ENCODE peak calls at places on chromosomes 3 and 15, in five cellular contexts. B is aorta, D is IMR-90, W is fibroblast of lung, S is lung. Y is an unnamed sample.

GRCh38 chr3:29416514-29416913 is 135.6 kb downstream of the RBMS3 start:
- DNase-seq in B (no peak), D (no peak), W (no peak), S (no peak), Y (no peak)

GRCh38 chr3:179811321-179812095 is 158.7 kb downstream of the USP13 start:
- DNase-seq in B (no peak), D (peak; percentile 93), W (peak; percentile 85), S (peak; percentile 51), Y (peak; percentile 28)

GRCh38 chr3:39138804-39139415 is 14.5 kb downstream of the CSRNP1 start:
- DNase-seq in B (no peak), D (peak; percentile 47), W (peak; percentile 51), S (no peak), Y (peak; percentile 38)

GRCh38 chr3:37474936-37475335 is 300.6 kb upstream of the LRRFIP2 start:
- DNase-seq in B (no peak), D (no peak), W (no peak), S (no peak), Y (no peak)

GRCh38 chr15:55694652-55695150 is 48.3 kb downstream of the PRTG start:
- DNase-seq in B (no peak), D (peak; percentile 83), W (peak; percentile 62), S (no peak), Y (no peak)

GRCh38 chr3:60555704-60556340 is 695.4 kb downstream of the FHIT start:
- DNase-seq in B (no peak), D (peak; percentile 74), W (peak; percentile 88), S (no peak), Y (no peak)

GRCh38 chr3:190883973-190884832 is 21.7 kb upstream of the GMNC start:
- DNase-seq in B (no peak), D (peak; percentile 66), W (peak; percentile 38), S (peak; percentile 37), Y (peak; percentile 84)

GRCh38 chr15:36323607-36324006 is 255.8 kb upstream of the CDIN1 start:
- DNase-seq in B (no peak), D (no peak), W (peak; percentile 80), S (no peak), Y (no peak)

GRCh38 chr3:27253831-27254230 is 115.4 kb downstream of the NEK10 start:
- DNase-seq in B (peak; percentile 55), D (peak; percentile 21), W (peak; percentile 45), S (peak; percentile 30), Y (peak; percentile 50)

GRCh38 chr15:28901987-28902745 is 16.4 kb downstream of the APBA2 start:
- DNase-seq in B (peak; percentile 55), D (no peak), W (no peak), S (no peak), Y (no peak)

GRCh38 chr3:197298858-197299854 is 744 bp upstream of the DLG1 start:
- DNase-seq in B (peak; percentile 76), D (no peak), W (peak; percentile 28), S (peak; percentile 66), Y (peak; percentile 50)

GRCh38 chr15:65730560-65731172 is 61.4 kb downstream of the DENND4A start:
- DNase-seq in B (no peak), D (peak; percentile 2), W (no peak), S (no peak), Y (no peak)

GRCh38 chr3:4714045-4714444 is 220.9 kb downstream of the ITPR1 start:
- DNase-seq in B (no peak), D (no peak), W (no peak), S (no peak), Y (no peak)

GRCh38 chr15:95742836-95743235 is 587.7 kb upstream of the NR2F2 start:
- DNase-seq in B (no peak), D (no peak), W (peak; percentile 8), S (no peak), Y (no peak)

GRCh38 chr15:50145451-50145872 is 26.4 kb upstream of the ATP8B4 start:
- DNase-seq in B (no peak), D (peak; percentile 88), W (peak; percentile 77), S (no peak), Y (no peak)

GRCh38 chr3:67704322-67704721 is 49.9 kb upstream of the SUCLG2 start:
- DNase-seq in B (no peak), D (no peak), W (no peak), S (no peak), Y (no peak)

GRCh38 chr15:78211189-78211921 is 23.0 kb downstream of the ACSBG1 start:
- DNase-seq in B (no peak), D (no peak), W (no peak), S (no peak), Y (no peak)

GRCh38 chr15:31301687-31301990 is 25.0 kb upstream of the KLF13 start:
- DNase-seq in B (no peak), D (no peak), W (no peak), S (no peak), Y (no peak)

GRCh38 chr3:168156479-168156878 is 60.8 kb upstream of the GOLIM4 start:
- DNase-seq in B (no peak), D (no peak), W (no peak), S (no peak), Y (peak; percentile 7)

GRCh38 chr3:82382831-82383230 is 621.4 kb upstream of the GBE1 start:
- DNase-seq in B (no peak), D (no peak), W (no peak), S (no peak), Y (no peak)

GRCh38 chr3:159487304-159487703 is 501.3 kb upstream of the IL12A start:
- DNase-seq in B (no peak), D (no peak), W (no peak), S (no peak), Y (no peak)

GRCh38 chr15:51621917-51622268 is 678 bp downstream of the DMXL2 start:
- DNase-seq in B (peak; percentile 80), D (peak; percentile 57), W (peak; percentile 72), S (peak; percentile 49), Y (peak; percentile 58)

GRCh38 chr15:59453474-59454215 is 15.7 kb downstream of the FAM81A start:
- DNase-seq in B (no peak), D (no peak), W (no peak), S (no peak), Y (no peak)

GRCh38 chr15:79960502-79961217 is 10.3 kb downstream of the BCL2A1 start:
- DNase-seq in B (no peak), D (peak; percentile 28), W (no peak), S (no peak), Y (peak; percentile 31)

GRCh38 chr15:40844543-40844981 is 714 bp downstream of the SPINT1 start:
- DNase-seq in B (peak; percentile 81), D (no peak), W (peak; percentile 16), S (peak; percentile 41), Y (peak; percentile 35)

GRCh38 chr15:33639968-33640367 is 328.3 kb upstream of the CHRM5 start:
- DNase-seq in B (no peak), D (no peak), W (no peak), S (no peak), Y (no peak)

GRCh38 chr3:145857956-145858355 is 303.0 kb downstream of the PLOD2 start:
- DNase-seq in B (no peak), D (no peak), W (no peak), S (no peak), Y (no peak)

GRCh38 chr3:106403746-106404145 is 534.9 kb upstream of the CBLB start:
- DNase-seq in B (no peak), D (no peak), W (no peak), S (no peak), Y (no peak)

GRCh38 chr3:139642981-139643380 is 34.8 kb downstream of the NMNAT3 start:
- DNase-seq in B (no peak), D (no peak), W (peak; percentile 18), S (no peak), Y (no peak)

DNA sequence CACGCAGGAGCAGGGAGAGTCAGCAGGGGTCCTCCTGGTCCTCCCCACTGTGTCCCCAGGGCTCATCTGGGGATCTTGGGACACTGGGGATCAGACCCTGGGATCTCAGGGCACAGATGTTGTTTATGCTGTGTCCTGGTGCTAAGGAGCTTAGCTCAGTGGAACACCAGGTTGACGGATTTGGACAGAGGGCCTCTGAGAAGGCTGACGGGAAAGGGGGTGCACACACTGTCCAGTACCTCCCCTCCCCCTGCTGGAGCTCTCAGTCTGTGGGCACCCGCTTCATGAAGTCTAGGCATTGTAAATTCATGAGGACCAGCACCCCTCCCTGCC is 21.9 kb upstream of the SEMA3F start:
- DNase-seq in B (no peak), D (no peak), W (no peak), S (no peak), Y (no peak)
- H3K27me3 ChIP-seq in B (no peaks in the 10 kb centered on the region), D (peaks cover 14% of the 10 kb centered on the region), W (no peaks in the 10 kb centered on the region), S (no peaks in the 10 kb centered on the region), Y (no peaks in the 10 kb centered on the region)

DNA sequence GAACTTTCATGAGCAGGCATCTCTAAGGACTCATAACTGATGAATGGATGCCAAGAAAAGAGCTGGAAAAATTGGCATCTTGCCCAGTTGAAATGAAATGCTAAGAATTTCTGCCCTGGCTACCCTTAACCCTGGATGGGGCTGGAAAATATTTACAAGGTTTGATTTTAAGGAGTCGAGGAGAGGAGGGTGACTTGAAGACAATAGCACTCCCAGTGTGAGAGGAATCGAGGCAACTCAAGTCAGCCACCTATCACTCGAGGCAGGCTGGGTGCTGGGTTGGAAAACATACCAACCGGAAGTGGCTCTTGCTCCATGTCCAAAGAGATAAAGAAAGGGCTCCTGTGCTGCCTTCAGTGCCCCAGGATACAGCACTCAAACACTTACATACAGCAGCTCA is 5.1 kb downstream of the PRICKLE2 start:
- DNase-seq in B (no peak), D (peak; percentile 63), W (peak; percentile 69), S (no peak), Y (no peak)
- H3K27me3 ChIP-seq in B (no peaks in the 10 kb centered on the region), D (no peaks in the 10 kb centered on the region), W (no peaks in the 10 kb centered on the region), S (no peaks in the 10 kb centered on the region), Y (no peaks in the 10 kb centered on the region)

DNA sequence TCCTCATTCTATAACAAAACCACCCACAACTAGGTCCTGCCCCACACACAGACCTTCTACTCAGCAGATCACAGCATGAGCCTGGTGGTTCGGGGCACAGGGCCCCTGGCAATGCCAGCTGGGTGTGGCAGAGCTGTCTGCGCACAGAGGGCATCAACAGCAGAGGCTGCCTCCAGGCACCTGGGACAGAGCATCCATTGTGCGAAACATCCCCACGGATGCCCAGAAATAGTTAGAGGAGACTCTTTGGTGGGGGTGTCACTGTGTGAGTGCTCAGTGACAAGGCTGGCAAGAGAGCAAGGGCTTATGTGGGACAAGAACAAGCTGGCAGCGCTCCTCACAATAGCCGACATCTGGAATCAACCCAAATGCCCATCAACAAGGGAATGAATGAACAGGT is 487.4 kb upstream of the PROK2 start:
- DNase-seq in B (no peak), D (no peak), W (no peak), S (no peak), Y (no peak)
- H3K27me3 ChIP-seq in B (no peaks in the 10 kb centered on the region), D (no peaks in the 10 kb centered on the region), W (no peaks in the 10 kb centered on the region), S (no peaks in the 10 kb centered on the region), Y (no peaks in the 10 kb centered on the region)

DNA sequence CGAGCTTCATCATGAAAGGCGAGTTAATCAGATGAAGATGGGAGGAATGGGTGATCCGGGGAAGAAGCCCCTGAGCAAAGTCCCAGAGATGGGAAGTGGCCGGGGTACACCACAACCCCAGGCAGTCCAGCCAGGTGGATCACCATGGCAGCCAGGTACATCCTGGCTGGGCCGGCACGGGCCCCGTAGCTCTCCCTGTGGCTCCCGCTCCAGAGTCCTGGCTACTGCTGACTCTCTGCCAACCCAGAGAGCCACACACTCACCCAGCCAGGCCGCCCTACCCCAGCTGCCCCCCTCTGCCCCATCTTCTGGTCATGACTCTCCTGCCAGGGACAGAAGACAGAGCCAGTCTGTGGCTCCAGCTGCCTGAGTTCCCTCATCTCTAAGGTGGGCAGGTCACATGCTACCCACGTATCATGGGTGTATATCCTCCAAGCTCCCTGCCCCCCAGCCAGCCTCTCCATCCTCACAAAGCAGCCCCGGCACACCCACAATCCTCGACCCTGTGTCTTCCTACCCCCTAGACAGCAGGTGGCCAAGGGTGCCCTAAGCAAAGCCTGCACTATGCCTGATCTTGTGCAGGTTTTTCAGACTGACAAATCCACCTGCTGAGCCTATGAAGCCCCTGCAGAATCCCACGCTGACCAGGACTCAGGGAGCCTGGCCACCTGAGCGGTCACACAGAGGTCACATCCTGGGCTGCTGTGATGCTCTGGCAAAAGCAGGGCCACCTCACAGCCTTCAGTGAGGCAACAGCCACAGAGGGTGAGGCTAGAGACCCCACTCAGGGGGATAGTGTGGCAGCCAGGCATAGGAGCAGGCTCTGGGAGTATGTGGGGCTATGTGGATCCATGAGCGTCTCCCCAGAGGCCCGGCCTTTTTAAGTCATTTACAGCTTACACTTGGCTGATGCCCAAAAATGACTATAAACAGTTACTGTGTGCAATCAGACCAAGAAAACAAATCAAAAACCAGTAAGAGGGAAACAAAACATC is 13.2 kb downstream of the XXYLT1 start:
- DNase-seq in B (peak; percentile 73), D (peak; percentile 39), W (no peak), S (peak; percentile 26), Y (no peak)
- H3K27me3 ChIP-seq in B (no peaks in the 10 kb centered on the region), D (no peaks in the 10 kb centered on the region), W (no peaks in the 10 kb centered on the region), S (no peaks in the 10 kb centered on the region), Y (no peaks in the 10 kb centered on the region)

Y was measured in trophoblast cell.